ENCODE peak calls at places on chromosome 1, in nine cellular contexts. R is upper lobe of left lung, C is stomach, T is ovary, N is thyroid gland, Z is endothelial cell of umbilical vein, L is esophagus squamous epithelium, O is breast epithelium, Q is body of pancreas. S is an unnamed sample.

GRCh38 chr1:197908695-197909336 is 6.4 kb downstream of the C1orf53 start:
- DNase-seq in L (no peak), Z (no peak), O (no peak), Q (no peak), N (no peak), C (no peak), T (no peak), R (no peak), S (no peak)

GRCh38 chr1:243267346-243268283 is 11.8 kb downstream of the SDCCAG8 start:
- DNase-seq in O (no peak), L (no peak), N (no peak), T (no peak), Z (no peak), Q (no peak), C (no peak), R (peak), S (no peak)

GRCh38 chr1:30095051-30095450 is 628.3 kb downstream of the MATN1 start:
- DNase-seq in T (no peak), Z (no peak), R (no peak), L (no peak), C (no peak), N (no peak), Q (no peak), O (no peak), S (no peak)

GRCh38 chr1:85330711-85331290 is 54.4 kb upstream of the BCL10 start:
- DNase-seq in T (no peak), O (no peak), Z (peak), L (no peak), R (peak), C (no peak), Q (peak), N (peak), S (no peak)

GRCh38 chr1:204080163-204080903 is 7.4 kb downstream of the SOX13 start:
- DNase-seq in Q (peak), R (peak), O (peak), N (peak), T (peak), Z (no peak), L (no peak), C (peak), S (peak)

GRCh38 chr1:207959141-207959825 is 48.4 kb upstream of the CD34 start:
- DNase-seq in R (no peak), T (peak), O (peak), Z (peak), C (peak), Q (peak), L (no peak), N (peak), S (peak)

GRCh38 chr1:24927473-24927872 is 2.6 kb downstream of the RUNX3 start:
- DNase-seq in T (no peak), L (no peak), R (no peak), C (no peak), Z (no peak), N (no peak), Q (no peak), O (no peak), S (no peak)

GRCh38 chr1:108079550-108079949 is 114.6 kb upstream of the VAV3 start:
- DNase-seq in O (no peak), L (no peak), R (no peak), Q (no peak), Z (no peak), T (no peak), N (no peak), C (no peak), S (no peak)

GRCh38 chr1:38800720-38801671 is 58.6 kb downstream of the RRAGC start:
- DNase-seq in Z (no peak), C (no peak), O (no peak), R (no peak), L (no peak), N (no peak), Q (no peak), T (no peak), S (no peak)

GRCh38 chr1:165383067-165383466 is 26.6 kb upstream of the LMX1A start:
- DNase-seq in L (no peak), N (peak), O (no peak), T (peak), C (no peak), Z (no peak), Q (peak), R (no peak), S (peak)

GRCh38 chr1:22177354-22178003 is 34.6 kb upstream of the WNT4 start:
- DNase-seq in T (no peak), Q (no peak), L (no peak), Z (no peak), R (no peak), C (no peak), O (no peak), N (no peak), S (no peak)

DNA sequence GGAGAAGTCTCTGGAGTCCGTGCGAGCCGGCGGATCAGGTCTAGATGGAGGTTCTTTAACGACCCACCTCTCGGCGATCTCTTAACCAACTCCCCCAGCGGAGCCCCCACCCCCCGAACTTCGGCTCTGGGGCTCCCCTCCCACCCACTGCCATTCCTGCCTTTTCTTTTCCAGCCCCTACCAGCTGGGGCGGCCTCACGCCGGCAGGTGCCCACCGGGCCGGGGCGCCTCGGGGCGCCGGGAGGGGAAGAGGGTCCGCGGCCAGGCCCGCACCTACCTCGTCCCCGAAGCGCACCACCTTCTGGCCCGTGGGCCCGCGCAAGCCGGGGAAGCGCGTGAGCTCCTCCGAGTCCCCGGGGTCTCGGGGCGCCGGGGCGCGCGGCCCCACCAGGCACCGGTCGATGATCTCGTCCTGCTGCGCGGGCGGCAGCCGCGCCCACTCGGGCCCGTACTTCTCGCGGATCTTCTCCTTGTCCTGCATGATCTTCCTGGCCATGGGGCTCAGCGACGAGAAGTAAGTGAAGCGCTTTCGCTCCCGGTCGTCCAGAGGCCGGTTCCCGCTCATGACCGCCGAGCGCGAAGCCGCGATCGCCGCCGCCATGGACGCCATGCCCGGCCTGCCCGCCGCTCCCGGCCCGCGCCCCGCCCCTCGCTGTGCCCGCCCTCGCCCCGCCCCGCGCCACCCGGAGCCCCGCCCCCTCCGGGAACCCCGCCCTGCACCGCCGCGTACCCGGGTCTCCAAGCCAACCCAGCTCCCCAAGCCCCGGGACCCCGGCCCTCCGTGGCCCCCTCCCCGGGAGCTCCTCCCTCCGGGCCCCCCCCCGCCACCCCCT is at the start of gene C1orf198:
- DNase-seq in L (no peak), Z (peak), R (peak), T (peak), Q (peak), N (peak), C (peak), O (peak), S (peak)
- TF ChIP-seq POLR2A in L (no peak), Z (peak), R (no peak), T (peak), Q (peak), N (peak), C (no peak), O (peak), S (peak)

GRCh38 chr1:81349194-81349965 is 451.4 kb upstream of the ADGRL2 start:
- DNase-seq in O (no peak), C (no peak), N (peak), T (no peak), L (no peak), R (no peak), Z (no peak), Q (no peak), S (no peak)
- H3K27ac ChIP-seq in O (no peak), C (no peak), N (peak), T (no peak), L (no peak), R (no peak), Z (no peak), Q (no peak), S (no peak)

GRCh38 chr1:45568421-45568820 is 15.4 kb upstream of the NASP start:
- DNase-seq in R (no peak), C (no peak), Z (no peak), L (no peak), N (no peak), T (no peak), Q (no peak), O (peak), S (no peak)

GRCh38 chr1:45569571-45569961 is 14.3 kb upstream of the NASP start:
- DNase-seq in T (no peak), Z (no peak), L (no peak), R (no peak), C (no peak), N (no peak), O (peak), Q (no peak), S (no peak)

GRCh38 chr1:45569962-45570581 is 13.8 kb upstream of the NASP start:
- DNase-seq in T (peak), N (peak), Z (peak), C (peak), L (no peak), R (peak), Q (peak), O (peak), S (peak)

GRCh38 chr1:45574105-45574626 is 9.7 kb upstream of the NASP start:
- DNase-seq in T (no peak), Q (no peak), L (no peak), R (no peak), N (no peak), Z (no peak), O (no peak), C (no peak), S (no peak)

GRCh38 chr1:45573231-45573804 is 10.5 kb upstream of the NASP start:
- DNase-seq in Z (no peak), O (no peak), C (no peak), N (no peak), R (no peak), L (no peak), Q (no peak), T (no peak), S (no peak)
- TF ChIP-seq CTCF in Z (no peak), O (no peak), C (no peak), N (no peak), R (no peak), L (no peak), Q (no peak), T (no peak), S (no peak)

GRCh38 chr1:66927528-66927927 is 2.7 kb downstream of the MIER1 start:
- DNase-seq in T (no peak), N (no peak), Z (no peak), L (no peak), O (no peak), R (no peak), C (no peak), Q (no peak), S (no peak)

GRCh38 chr1:66925558-66925910 is 744 bp downstream of the MIER1 start:
- DNase-seq in T (no peak), Z (no peak), R (no peak), N (no peak), C (no peak), Q (no peak), L (no peak), O (no peak), S (no peak)

GRCh38 chr1:66925944-66926343 is 1.2 kb downstream of the MIER1 start:
- DNase-seq in N (no peak), C (no peak), R (no peak), Z (no peak), Q (no peak), L (no peak), T (no peak), O (no peak), S (no peak)

GRCh38 chr1:66929289-66929688 is 4.5 kb downstream of the MIER1 start:
- DNase-seq in C (no peak), Z (no peak), R (no peak), L (no peak), N (no peak), Q (no peak), O (no peak), T (no peak), S (no peak)

DNA sequence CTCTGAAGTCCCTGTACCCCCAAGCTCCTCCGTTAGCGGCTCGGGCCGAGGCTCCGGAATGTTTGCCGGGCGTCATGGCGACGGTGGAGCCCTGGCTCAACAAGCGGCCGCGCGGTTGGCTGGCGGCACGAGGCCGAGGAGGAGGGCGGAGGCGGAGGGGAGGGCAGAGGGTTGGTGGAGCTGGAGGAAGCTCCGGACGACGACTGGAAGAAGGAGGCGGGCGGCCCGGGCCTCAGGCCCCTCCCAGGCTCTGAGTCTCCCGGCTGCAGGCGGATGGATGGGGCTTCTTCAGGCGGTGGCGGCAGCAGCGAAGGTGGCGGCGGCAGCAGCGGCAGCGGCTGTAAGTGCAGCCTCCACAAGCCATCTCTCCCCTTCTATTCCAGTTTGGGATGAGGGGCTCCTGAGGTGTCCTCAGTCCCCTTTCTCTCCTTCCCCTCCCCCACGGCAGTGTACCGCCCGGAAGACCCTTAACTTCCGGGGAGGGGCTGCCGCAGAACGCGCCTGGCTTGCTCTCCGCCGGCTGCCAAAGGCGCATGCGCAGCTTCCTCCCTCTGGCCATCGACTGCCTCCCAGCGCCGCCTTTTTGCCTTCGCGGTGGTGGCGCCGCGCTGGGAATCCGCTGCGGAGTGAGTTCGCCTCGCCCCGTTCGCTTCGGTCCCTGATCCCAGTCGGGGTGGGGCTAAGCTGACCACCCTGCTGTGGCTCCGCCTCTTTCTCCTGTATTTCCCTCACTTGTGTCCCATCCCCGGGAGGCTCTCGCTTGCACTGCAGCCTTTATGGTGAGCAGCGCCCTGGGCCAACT is at the start of the genes DNAI4 and MIER1:
- DNase-seq in Z (peak), C (peak), O (peak), L (peak), N (peak), Q (peak), T (peak), R (peak), S (peak)
- TF ChIP-seq POLR2A in Z (peak), C (no peak), O (peak), L (no peak), N (peak), Q (peak), T (peak), R (peak), S (no peak)

GRCh38 chr1:17289756-17290155 is 18.2 kb upstream of the PADI4 start:
- DNase-seq in L (no peak), Z (no peak), N (no peak), O (no peak), Q (no peak), R (no peak), C (no peak), T (no peak), S (no peak)
- H3K27ac ChIP-seq in L (peak), Z (no peak), N (no peak), O (no peak), Q (no peak), R (no peak), C (no peak), T (no peak), S (no peak)

GRCh38 chr1:55063562-55063942 is 24.2 kb downstream of the PCSK9 start:
- DNase-seq in R (no peak), N (no peak), O (no peak), C (no peak), Q (no peak), L (no peak), T (no peak), Z (no peak), S (no peak)

GRCh38 chr1:55062801-55063561 is 23.6 kb downstream of the PCSK9 start:
- DNase-seq in L (no peak), Q (no peak), C (no peak), Z (no peak), N (no peak), O (no peak), T (no peak), R (no peak), S (no peak)

GRCh38 chr1:55064861-55065263 is 25.5 kb downstream of the PCSK9 start:
- DNase-seq in O (no peak), L (no peak), C (peak), Q (peak), R (no peak), T (no peak), Z (peak), N (peak), S (peak)

GRCh38 chr1:55065649-55066048 is 26.3 kb downstream of the PCSK9 start:
- DNase-seq in Z (no peak), N (no peak), O (no peak), L (no peak), Q (no peak), C (no peak), R (no peak), T (no peak), S (no peak)

GRCh38 chr1:55064071-55064581 is 24.8 kb downstream of the PCSK9 start:
- DNase-seq in T (no peak), O (no peak), L (no peak), N (peak), Q (no peak), R (no peak), Z (no peak), C (no peak), S (peak)
- TF ChIP-seq CTCF in T (no peak), O (no peak), L (no peak), N (no peak), Q (no peak), R (no peak), Z (no peak), C (no peak), S (no peak)

GRCh38 chr1:206581571-206581981 is 30.7 kb downstream of the EIF2D start:
- DNase-seq in O (no peak), T (no peak), N (no peak), R (peak), Q (no peak), Z (no peak), L (no peak), C (no peak), S (no peak)

GRCh38 chr1:206582537-206583460 is 29.5 kb downstream of the EIF2D start:
- DNase-seq in L (no peak), T (no peak), C (no peak), R (no peak), Q (no peak), N (peak), Z (no peak), O (no peak), S (no peak)

GRCh38 chr1:206578959-206579358 is 33.3 kb downstream of the EIF2D start:
- DNase-seq in O (no peak), C (no peak), N (no peak), Z (no peak), L (no peak), R (no peak), Q (no peak), T (no peak), S (no peak)

GRCh38 chr1:206579747-206580437 is 32.4 kb downstream of the EIF2D start:
- DNase-seq in C (peak), Q (peak), L (peak), O (no peak), Z (no peak), R (peak), N (peak), T (no peak), S (peak)

DNA sequence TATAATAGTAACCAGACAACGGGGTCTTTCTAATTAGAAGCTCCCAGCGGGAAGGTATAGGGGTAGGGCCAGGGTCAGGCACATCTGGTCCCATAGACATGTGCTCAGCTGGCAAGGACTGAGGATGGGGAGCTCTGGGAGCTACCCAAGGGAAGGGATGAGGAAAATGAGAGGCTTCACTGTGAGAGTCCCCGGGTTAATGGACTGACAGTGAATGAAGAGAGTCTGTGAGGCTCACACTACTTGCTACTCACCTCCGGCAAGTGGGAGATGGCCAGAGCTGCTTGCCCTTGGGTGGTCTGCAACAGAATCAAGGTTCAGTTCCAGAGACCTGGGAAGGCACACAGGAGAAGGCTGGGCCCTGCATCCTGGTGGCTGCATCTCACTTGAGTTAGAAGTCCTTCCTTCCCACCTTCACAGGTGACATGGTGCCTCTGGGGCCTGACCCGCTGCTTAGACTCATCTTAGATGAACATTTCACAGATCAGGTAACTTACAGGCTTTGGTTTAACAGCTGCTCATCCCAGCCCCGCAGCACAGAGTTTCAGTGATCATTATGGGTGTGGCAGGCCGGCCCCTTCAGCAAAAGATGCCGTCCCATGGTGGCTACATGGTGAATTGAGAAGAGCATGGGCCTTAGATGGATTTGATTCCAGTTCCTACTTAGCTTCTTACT is 31.7 kb downstream of the EIF2D start:
- DNase-seq in L (no peak), Q (no peak), C (no peak), R (no peak), T (no peak), N (no peak), Z (no peak), O (no peak), S (no peak)
- TF ChIP-seq POLR2A in L (no peak), Q (no peak), C (no peak), R (no peak), T (no peak), N (no peak), Z (no peak), O (no peak), S (no peak)

GRCh38 chr1:11178021-11179015 is 10.8 kb upstream of the ANGPTL7 start:
- DNase-seq in Q (no peak), L (no peak), N (no peak), O (no peak), Z (no peak), C (no peak), T (no peak), R (no peak), S (peak)

GRCh38 chr1:11174271-11174942 is 14.7 kb upstream of the ANGPTL7 start:
- DNase-seq in N (no peak), O (no peak), L (no peak), Z (no peak), Q (no peak), R (no peak), T (no peak), C (no peak), S (no peak)

GRCh38 chr1:11176081-11176706 is 13.0 kb upstream of the ANGPTL7 start:
- DNase-seq in L (no peak), N (peak), Z (no peak), O (no peak), R (peak), C (no peak), T (no peak), Q (no peak), S (no peak)

GRCh38 chr1:11179125-11179524 is 10.0 kb upstream of the ANGPTL7 start:
- DNase-seq in Z (no peak), O (no peak), T (no peak), L (no peak), C (no peak), R (no peak), Q (no peak), N (no peak), S (no peak)

GRCh38 chr1:11175461-11175860 is 13.7 kb upstream of the ANGPTL7 start:
- DNase-seq in R (no peak), C (no peak), Q (no peak), L (no peak), T (no peak), O (no peak), Z (no peak), N (peak), S (no peak)
- H3K27ac ChIP-seq in R (no peak), C (no peak), Q (no peak), L (no peak), T (no peak), O (no peak), Z (no peak), N (no peak), S (no peak)